ENCODE peak calls at places on chromosomes 4 and X, in four cellular contexts. M is CD8-positive, alpha-beta memory T cell; L is T-helper 1 cell; Q is glutamatergic neuron. U is an unnamed sample.

GRCh38 chr4:14856076-14856926 is 146.0 kb upstream of the CPEB2 start:
- DNase-seq in Q (no peak), L (no peak), M (no peak), U (peak; percentile 50)

GRCh38 chr4:109432203-109432602 is 1.4 kb upstream of the SEC24B start:
- DNase-seq in L (no peak), Q (no peak), M (no peak), U (no peak)

GRCh38 chr4:40675166-40675565 is 45.5 kb upstream of the RBM47 start:
- DNase-seq in M (no peak), L (no peak), Q (no peak), U (no peak)

GRCh38 chrX:124239911-124240310 is 92.5 kb upstream of the TEX13D start:
- DNase-seq in L (no peak), Q (no peak), M (no peak), U (peak; percentile 15)

GRCh38 chr4:114250439-114250891 is 271.0 kb upstream of the ARSJ start:
- DNase-seq in Q (no peak), L (no peak), M (no peak), U (no peak)

GRCh38 chrX:153762636-153763173 is 1.3 kb upstream of the PLXNB3 start:
- DNase-seq in L (no peak), M (no peak), Q (peak; percentile 5), U (no peak)

GRCh38 chr4:110663738-110664444 is 41.0 kb upstream of the PITX2 start:
- DNase-seq in L (no peak), Q (no peak), M (no peak), U (no peak)

GRCh38 chr4:5222951-5223350 is 171.7 kb downstream of the STK32B start:
- DNase-seq in L (no peak), M (no peak), Q (no peak), U (no peak)

GRCh38 chr4:78666830-78667258 is 109.3 kb upstream of the BMP2K start:
- DNase-seq in Q (no peak), M (no peak), L (no peak), U (no peak)

GRCh38 chr4:142874684-142875083 is 28.6 kb upstream of the INPP4B start:
- DNase-seq in Q (no peak), L (no peak), M (no peak), U (no peak)

GRCh38 chr4:98710831-98711230 is 52.4 kb upstream of the TSPAN5 start:
- DNase-seq in Q (no peak), M (no peak), L (no peak), U (no peak)

GRCh38 chr4:112766422-112766821 is 129.5 kb downstream of the LARP7 start:
- DNase-seq in L (no peak), M (no peak), Q (peak; percentile 49), U (peak; percentile 47)

GRCh38 chrX:39753296-39753996 is 344.3 kb downstream of the BCOR start:
- DNase-seq in M (no peak), L (no peak), Q (no peak), U (no peak)

GRCh38 chr4:16827045-16827444 is 71.4 kb downstream of the LDB2 start:
- DNase-seq in M (no peak), Q (no peak), L (no peak), U (no peak)

GRCh38 chr4:42566835-42567234 is 90.1 kb downstream of the ATP8A1 start:
- DNase-seq in M (no peak), L (no peak), Q (no peak), U (no peak)

GRCh38 chr4:72302981-72303704 is 265.9 kb downstream of the ADAMTS3 start:
- DNase-seq in L (no peak), Q (peak; percentile 38), M (peak; percentile 31), U (peak; percentile 6)

GRCh38 chr4:48270516-48270897 is 869 bp upstream of the TEC start:
- DNase-seq in M (no peak), Q (no peak), L (no peak), U (no peak)

GRCh38 chr4:157225096-157225495 is 4.6 kb downstream of the GRIA2 start:
- DNase-seq in Q (no peak), M (no peak), L (no peak), U (no peak)

GRCh38 chrX:39418936-39419659 is 617.8 kb downstream of the MID1IP1 start:
- DNase-seq in Q (no peak), M (no peak), L (no peak), U (no peak)

GRCh38 chr4:149986916-149987315 is 91.3 kb upstream of the DCLK2 start:
- DNase-seq in Q (no peak), L (no peak), M (no peak), U (no peak)

GRCh38 chr4:181646864-181647263 is 596.3 kb upstream of the TENM3 start:
- DNase-seq in M (no peak), Q (no peak), L (no peak), U (no peak)

GRCh38 chr4:123325241-123325681 is 71.3 kb upstream of the SPRY1 start:
- DNase-seq in L (no peak), M (no peak), Q (no peak), U (peak; percentile 41)

GRCh38 chr4:102399021-102399420 is 53.7 kb upstream of the SLC39A8 start:
- DNase-seq in Q (no peak), M (no peak), L (no peak), U (no peak)

GRCh38 chr4:2330119-2331042 is 68.5 kb upstream of the MXD4 start:
- DNase-seq in M (no peak), L (no peak), Q (no peak), U (no peak)

GRCh38 chr4:189021831-189022230 is 882.6 kb downstream of the TRIML1 start:
- DNase-seq in M (no peak), Q (no peak), L (no peak), U (no peak)

GRCh38 chr4:90641856-90642599 is 514.8 kb downstream of the CCSER1 start:
- DNase-seq in Q (no peak), M (no peak), L (no peak), U (no peak)

GRCh38 chr4:98586634-98587354 is 71.6 kb downstream of the TSPAN5 start:
- DNase-seq in M (no peak), L (no peak), Q (no peak), U (no peak)

GRCh38 chr4:48653217-48654014 is 126.7 kb downstream of the FRYL start:
- DNase-seq in M (no peak), L (no peak), Q (peak; percentile 34), U (no peak)

GRCh38 chrX:154648931-154649863 is 4.2 kb downstream of the CTAG2 start:
- DNase-seq in M (no peak), L (no peak), Q (no peak), U (no peak)

GRCh38 chrX:148135738-148136137 is 154.6 kb downstream of the FMR1NB start:
- DNase-seq in M (no peak), L (no peak), Q (no peak), U (no peak)

GRCh38 chr4:59247032-59247431 is 1953.1 kb upstream of the ADGRL3 start:
- DNase-seq in M (no peak), L (no peak), Q (no peak), U (no peak)

GRCh38 chrX:86002076-86002896 is 45.1 kb downstream of the CHM start:
- DNase-seq in Q (no peak), M (peak; percentile 4), L (no peak), U (no peak)

GRCh38 chr4:78938474-78938867 is 767 bp downstream of the PAQR3 start:
- DNase-seq in L (no peak), Q (no peak), M (no peak), U (no peak)

GRCh38 chrX:30800901-30801300 is 88.2 kb downstream of the TAB3 start:
- DNase-seq in L (no peak), M (no peak), Q (no peak), U (no peak)

GRCh38 chr4:119835511-119835910 is 206.9 kb upstream of the PDE5A start:
- DNase-seq in M (no peak), Q (no peak), L (no peak), U (no peak)

U was measured in GM13976.